ENCODE peak calls at places on chromosomes 13 and 19, in eight cellular contexts. D is uterus, Y is tibial nerve, G is fibroblast of mammary gland, A is left ventricle myocardium inferior, H is heart right ventricle, I is A549, W is ascending aorta. M is an unnamed sample.
A peak's percentile ranks its signal among the peaks of the same experiment; 100 is the strongest.

GRCh38 chr19:1460033-1460995 is 10.4 kb downstream of the APC2 start:
- DNase-seq in W (no peak), G (no peak), A (no peak), H (no peak), Y (no peak), D (no peak), I (no peak), M (no peak)

GRCh38 chr19:5304486-5304885 is 36.1 kb downstream of the PTPRS start:
- DNase-seq in D (no peak), H (no peak), A (no peak), Y (no peak), G (no peak), I (no peak), W (no peak), M (no peak)

GRCh38 chr13:51500687-51501086 is 47.9 kb upstream of the INTS6 start:
- DNase-seq in Y (no peak), D (no peak), G (no peak), A (no peak), I (no peak), W (no peak), H (no peak), M (no peak)

GRCh38 chr13:93388701-93389100 is 162.1 kb downstream of the GPC6 start:
- DNase-seq in I (peak; percentile 25), A (no peak), G (peak; percentile 80), Y (no peak), H (no peak), W (no peak), D (no peak), M (no peak)

GRCh38 chr13:97422118-97423054 is 11.6 kb upstream of the RAP2A start:
- DNase-seq in G (peak; percentile 51), A (no peak), H (peak; percentile 25), Y (no peak), D (no peak), W (no peak), I (no peak), M (no peak)

GRCh38 chr19:6209680-6210079 is 70.1 kb downstream of the MLLT1 start:
- DNase-seq in W (no peak), I (no peak), H (no peak), A (no peak), G (no peak), D (no peak), Y (no peak), M (no peak)

GRCh38 chr13:27599845-27600553 is 20.3 kb downstream of the LNX2 start:
- DNase-seq in H (no peak), I (peak; percentile 36), A (no peak), Y (no peak), D (no peak), W (no peak), G (peak; percentile 60), M (no peak)

GRCh38 chr13:86840250-86841191 is 830.6 kb upstream of the SLITRK5 start:
- DNase-seq in G (no peak), W (no peak), A (no peak), Y (no peak), I (no peak), D (no peak), H (no peak), M (no peak)

GRCh38 chr13:107210216-107211010 is 642.5 kb upstream of the ARGLU1 start:
- DNase-seq in D (no peak), G (peak; percentile 4), W (no peak), I (no peak), A (no peak), H (no peak), Y (no peak), M (peak; percentile 10)

DNA sequence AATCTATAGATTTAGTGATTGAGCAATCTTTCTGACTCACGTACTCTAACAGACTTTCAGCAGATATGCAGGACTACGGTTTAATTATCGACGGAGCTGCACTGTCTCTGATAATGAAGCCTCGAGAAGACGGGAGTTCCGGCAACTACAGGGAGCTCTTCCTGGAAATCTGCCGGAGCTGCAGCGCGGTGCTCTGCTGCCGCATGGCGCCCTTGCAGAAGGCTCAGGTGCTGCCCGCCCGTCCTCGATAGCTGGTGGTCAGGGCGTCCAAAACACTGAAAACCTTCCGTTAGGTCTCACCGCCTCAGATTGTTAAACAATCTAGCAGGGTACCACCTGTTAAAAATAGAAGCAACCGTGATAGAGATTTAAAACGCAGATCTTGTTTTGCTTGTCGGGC is 113.2 kb upstream of the MCF2L start:
- DNase-seq in I (no peak), G (no peak), W (no peak), Y (no peak), H (no peak), A (no peak), D (no peak), M (no peak)
- H3K4me3 ChIP-seq in I (no peak overlapping the region), G (no peak overlapping the region), W (no peak overlapping the region), Y (no peak overlapping the region), H (no peak overlapping the region), A (no peak overlapping the region), D (no peak overlapping the region), M (no peak overlapping the region)

DNA sequence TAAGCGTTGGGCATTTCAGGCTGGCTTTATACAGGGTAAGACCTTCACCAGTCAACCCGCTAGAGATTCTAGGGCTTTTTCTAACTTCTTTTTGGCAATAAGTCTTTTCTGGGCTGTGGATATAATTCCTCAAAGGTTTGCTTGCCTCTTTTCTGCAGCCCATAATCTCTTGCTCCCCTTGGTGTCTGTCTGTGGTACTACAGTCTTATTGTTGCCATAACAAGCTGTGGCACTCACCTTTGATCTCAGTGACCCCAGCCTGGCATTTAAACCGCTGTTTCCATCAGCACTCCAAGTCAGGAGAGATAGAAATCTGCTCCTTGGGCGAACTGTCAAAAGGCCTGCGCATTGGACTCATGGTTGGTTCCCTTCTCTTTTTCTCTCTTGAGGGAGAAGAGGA is 14.5 kb upstream of the MPHOSPH8 start:
- DNase-seq in D (no peak), A (no peak), W (no peak), H (no peak), I (peak; percentile 36), Y (no peak), G (peak; percentile 58), M (peak; percentile 51)
- TF ChIP-seq CTCF in D (no peak), A (peak; percentile 59), W (no peak), H (peak; percentile 42), I (peak; percentile 22), Y (peak; percentile 9), G (peak; percentile 81), M (peak; percentile 59)

DNA sequence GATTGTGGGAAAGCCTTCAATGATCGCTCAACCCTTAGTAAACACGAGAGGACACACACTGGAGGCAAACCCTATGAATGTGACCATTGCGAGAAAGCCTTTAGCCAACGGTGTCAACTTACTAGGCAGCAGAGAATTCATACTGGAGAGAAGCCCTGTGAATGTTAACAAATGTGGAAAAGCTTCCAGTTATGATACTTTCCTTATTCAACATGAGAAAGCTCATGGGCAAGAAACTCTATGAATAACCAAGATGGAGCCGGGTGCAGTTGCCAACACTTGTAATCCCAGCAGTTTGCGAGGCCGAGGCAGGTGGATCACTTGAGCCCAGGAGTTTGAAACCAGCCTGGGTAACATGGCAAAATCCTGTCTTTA is 15.8 kb upstream of the ZNF8 start:
- DNase-seq in D (no peak), W (no peak), I (no peak), A (no peak), G (no peak), H (no peak), Y (no peak), M (no peak)
- H3K4me3 ChIP-seq in D (no peak overlapping the region), W (peak overlapping the region; percentile 10), I (no peak overlapping the region), A (no peak overlapping the region), G (no peak overlapping the region), H (no peak overlapping the region), Y (no peak overlapping the region), M (no peak overlapping the region)

DNA sequence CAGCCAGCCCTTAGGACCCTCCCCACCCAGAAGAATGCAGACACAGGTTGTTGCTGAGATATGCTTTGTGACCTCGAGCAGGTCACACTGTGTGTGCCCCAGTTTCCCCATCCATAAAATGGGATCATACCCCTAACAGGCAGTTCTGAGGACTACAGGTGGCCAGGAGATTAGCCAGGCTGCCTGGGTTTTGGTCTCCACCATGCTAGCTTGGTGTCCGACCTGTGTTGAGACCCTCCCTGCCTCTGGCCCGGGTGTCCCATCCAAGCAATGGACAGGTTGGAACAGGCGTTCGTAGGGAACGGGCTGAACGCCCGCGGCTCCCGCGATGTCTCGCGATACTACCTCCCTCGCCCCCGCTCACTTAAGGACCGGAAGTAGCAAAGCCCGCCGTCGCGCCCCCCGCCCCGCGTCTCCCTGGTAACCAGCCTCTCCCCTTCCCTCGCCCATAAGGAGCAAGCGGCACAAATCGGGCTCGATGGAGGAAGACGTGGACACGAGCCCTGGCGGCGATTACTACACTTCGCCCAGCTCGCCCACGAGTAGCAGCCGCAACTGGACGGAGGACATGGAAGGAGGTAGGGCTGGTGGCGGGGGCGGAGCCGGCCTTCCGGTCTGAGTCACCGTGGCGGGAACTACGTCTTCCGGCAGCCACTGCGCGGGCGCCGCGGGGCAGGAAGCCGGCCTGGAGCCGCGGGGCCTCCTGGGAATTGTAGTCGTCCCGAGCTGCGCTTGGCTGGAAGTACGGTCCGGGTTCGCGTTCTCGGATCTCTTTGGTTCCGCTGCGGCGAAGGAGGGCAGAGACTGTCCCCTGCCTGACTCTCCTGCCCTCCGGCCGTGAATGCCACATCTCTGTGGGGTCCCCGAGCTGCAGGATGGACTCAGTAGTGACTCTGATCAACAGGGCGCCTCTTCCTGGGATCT is 45.4 kb downstream of the SMIM24 start:
- DNase-seq in W (peak; percentile 80), Y (peak; percentile 90), A (peak; percentile 96), G (peak; percentile 95), H (peak; percentile 97), D (peak; percentile 95), I (peak; percentile 95), M (peak; percentile 98)
- TF ChIP-seq CTCF in W (no peak), Y (no peak), A (no peak), G (no peak), H (no peak), D (peak; percentile 24), I (no peak), M (no peak)

GRCh38 chr19:34480971-34481821 is at the start of gene WTIP:
- DNase-seq in D (peak; percentile 73), I (peak; percentile 92), G (peak; percentile 75), W (no peak), Y (peak; percentile 58), H (peak; percentile 86), A (peak; percentile 84), M (no peak)

GRCh38 chr19:34481861-34482379 is 362 bp downstream of the WTIP start:
- DNase-seq in G (peak; percentile 56), W (no peak), A (peak; percentile 50), Y (no peak), I (peak; percentile 73), D (no peak), H (no peak), M (no peak)

GRCh38 chr19:34482380-34483250 is 1.1 kb downstream of the WTIP start:
- DNase-seq in G (peak; percentile 36), I (peak; percentile 64), W (no peak), D (no peak), A (no peak), Y (no peak), H (no peak), M (no peak)

GRCh38 chr19:34479396-34479795 is 2.2 kb upstream of the WTIP start:
- DNase-seq in Y (no peak), D (no peak), G (no peak), W (no peak), I (no peak), H (no peak), A (no peak), M (no peak)

GRCh38 chr19:34480491-34480890 is 1.1 kb upstream of the WTIP start:
- DNase-seq in D (no peak), G (no peak), A (no peak), I (no peak), Y (no peak), H (no peak), W (no peak), M (no peak)
- H3K4me3 ChIP-seq in D (no peak overlapping the region), G (no peak overlapping the region), A (peak overlapping the region; percentile 82), I (no peak overlapping the region), Y (peak overlapping the region; percentile 93), H (peak overlapping the region; percentile 70), W (peak overlapping the region; percentile 98), M (no peak overlapping the region)

GRCh38 chr19:39166571-39167391 is 30.0 kb upstream of the NCCRP1 start:
- DNase-seq in H (peak; percentile 71), A (peak; percentile 73), I (no peak), D (peak; percentile 78), W (no peak), Y (no peak), G (no peak), M (no peak)
- TF ChIP-seq CTCF in H (no peak), A (no peak), I (no peak), D (no peak), W (no peak), Y (no peak), G (no peak), M (no peak)

M was measured in GM12865.